ENCODE peak calls at places on chromosomes 1 and 21, in six cellular contexts. One of them, this sample, is unnamed.

GRCh38 chr1:117930173-117930447 is 571 bp downstream of the WDR3 start:
- DNase-seq in choroid plexus epithelial cell: no peak
- DNase-seq in lower lobe of right lung: no peak
- DNase-seq in IMR-90: no peak
- DNase-seq in fibroblast of mammary gland: no peak
- DNase-seq in MCF 10A: no peak
- DNase-seq in this sample: peak

GRCh38 chr1:32963746-32964460 is 706 bp downstream of the RNF19B start:
- DNase-seq in choroid plexus epithelial cell: peak
- DNase-seq in MCF 10A: peak
- DNase-seq in fibroblast of mammary gland: no peak
- DNase-seq in IMR-90: peak
- DNase-seq in lower lobe of right lung: peak
- DNase-seq in this sample: peak

GRCh38 chr1:201346337-201346939 is 31.0 kb downstream of the TNNT2 start:
- DNase-seq in MCF 10A: peak
- DNase-seq in choroid plexus epithelial cell: peak
- DNase-seq in fibroblast of mammary gland: peak
- DNase-seq in IMR-90: peak
- DNase-seq in lower lobe of right lung: peak
- DNase-seq in this sample: no peak

GRCh38 chr1:180631197-180631765 is 541 bp upstream of the XPR1 start:
- DNase-seq in lower lobe of right lung: no peak
- DNase-seq in fibroblast of mammary gland: no peak
- DNase-seq in MCF 10A: no peak
- DNase-seq in choroid plexus epithelial cell: no peak
- DNase-seq in IMR-90: no peak
- DNase-seq in this sample: peak

GRCh38 chr1:83918688-83919285 is 80.1 kb downstream of the TTLL7 start:
- DNase-seq in MCF 10A: no peak
- DNase-seq in fibroblast of mammary gland: no peak
- DNase-seq in choroid plexus epithelial cell: no peak
- DNase-seq in lower lobe of right lung: no peak
- DNase-seq in IMR-90: no peak
- DNase-seq in this sample: no peak

GRCh38 chr1:17027403-17027802 is 15.7 kb upstream of the ATP13A2 start:
- DNase-seq in fibroblast of mammary gland: peak
- DNase-seq in lower lobe of right lung: peak
- DNase-seq in choroid plexus epithelial cell: no peak
- DNase-seq in MCF 10A: peak
- DNase-seq in IMR-90: no peak
- DNase-seq in this sample: no peak

GRCh38 chr1:231731262-231731661 is 104.7 kb downstream of the DISC1 start:
- DNase-seq in MCF 10A: no peak
- DNase-seq in lower lobe of right lung: no peak
- DNase-seq in fibroblast of mammary gland: no peak
- DNase-seq in IMR-90: no peak
- DNase-seq in choroid plexus epithelial cell: no peak
- DNase-seq in this sample: no peak

GRCh38 chr21:41396452-41397107 is 29.5 kb upstream of the MX1 start:
- DNase-seq in choroid plexus epithelial cell: no peak
- DNase-seq in fibroblast of mammary gland: peak
- DNase-seq in IMR-90: no peak
- DNase-seq in lower lobe of right lung: peak
- DNase-seq in MCF 10A: peak
- DNase-seq in this sample: no peak

GRCh38 chr1:115564201-115564600 is 77.6 kb upstream of the VANGL1 start:
- DNase-seq in IMR-90: no peak
- DNase-seq in choroid plexus epithelial cell: no peak
- DNase-seq in fibroblast of mammary gland: no peak
- DNase-seq in lower lobe of right lung: no peak
- DNase-seq in MCF 10A: no peak
- DNase-seq in this sample: no peak

GRCh38 chr21:27561116-27561515 is 594.2 kb upstream of the ADAMTS5 start:
- DNase-seq in fibroblast of mammary gland: no peak
- DNase-seq in IMR-90: no peak
- DNase-seq in choroid plexus epithelial cell: no peak
- DNase-seq in lower lobe of right lung: peak
- DNase-seq in MCF 10A: peak
- DNase-seq in this sample: no peak

GRCh38 chr1:41895552-41895951 is 23.2 kb downstream of the HIVEP3 start:
- DNase-seq in lower lobe of right lung: no peak
- DNase-seq in choroid plexus epithelial cell: no peak
- DNase-seq in MCF 10A: peak
- DNase-seq in fibroblast of mammary gland: no peak
- DNase-seq in IMR-90: no peak
- DNase-seq in this sample: no peak

GRCh38 chr1:37673920-37674319 is 18.4 kb upstream of the CDCA8 start:
- DNase-seq in lower lobe of right lung: no peak
- DNase-seq in fibroblast of mammary gland: no peak
- DNase-seq in MCF 10A: no peak
- DNase-seq in IMR-90: no peak
- DNase-seq in choroid plexus epithelial cell: no peak
- DNase-seq in this sample: no peak

GRCh38 chr1:40078512-40079333 is 18.3 kb downstream of the PPT1 start:
- DNase-seq in IMR-90: peak
- DNase-seq in MCF 10A: peak
- DNase-seq in fibroblast of mammary gland: peak
- DNase-seq in lower lobe of right lung: no peak
- DNase-seq in choroid plexus epithelial cell: peak
- DNase-seq in this sample: peak

GRCh38 chr1:24929091-24929875 is 793 bp downstream of the RUNX3 start:
- DNase-seq in choroid plexus epithelial cell: no peak
- DNase-seq in lower lobe of right lung: peak
- DNase-seq in MCF 10A: no peak
- DNase-seq in fibroblast of mammary gland: no peak
- DNase-seq in IMR-90: no peak
- DNase-seq in this sample: no peak

GRCh38 chr1:91559838-91560514 is 59.3 kb downstream of the CDC7 start:
- DNase-seq in IMR-90: no peak
- DNase-seq in fibroblast of mammary gland: no peak
- DNase-seq in lower lobe of right lung: no peak
- DNase-seq in choroid plexus epithelial cell: no peak
- DNase-seq in MCF 10A: no peak
- DNase-seq in this sample: no peak

GRCh38 chr21:26715878-26716506 is 129.2 kb downstream of the ADAMTS1 start:
- DNase-seq in fibroblast of mammary gland: peak
- DNase-seq in MCF 10A: peak
- DNase-seq in lower lobe of right lung: peak
- DNase-seq in IMR-90: peak
- DNase-seq in choroid plexus epithelial cell: peak
- DNase-seq in this sample: peak

GRCh38 chr1:41671116-41671755 is 186.8 kb upstream of the EDN2 start:
- DNase-seq in MCF 10A: no peak
- DNase-seq in fibroblast of mammary gland: no peak
- DNase-seq in lower lobe of right lung: no peak
- DNase-seq in choroid plexus epithelial cell: no peak
- DNase-seq in IMR-90: no peak
- DNase-seq in this sample: no peak

GRCh38 chr21:42040411-42041180 is 30.4 kb upstream of the ZBTB21 start:
- DNase-seq in choroid plexus epithelial cell: peak
- DNase-seq in lower lobe of right lung: peak
- DNase-seq in fibroblast of mammary gland: peak
- DNase-seq in IMR-90: peak
- DNase-seq in MCF 10A: peak
- DNase-seq in this sample: no peak

GRCh38 chr1:7103322-7104052 is 318.2 kb downstream of the CAMTA1 start:
- DNase-seq in MCF 10A: no peak
- DNase-seq in lower lobe of right lung: no peak
- DNase-seq in IMR-90: no peak
- DNase-seq in choroid plexus epithelial cell: no peak
- DNase-seq in fibroblast of mammary gland: no peak
- DNase-seq in this sample: no peak

GRCh38 chr21:32359719-32360260 is 33.0 kb downstream of the URB1 start:
- DNase-seq in fibroblast of mammary gland: peak
- DNase-seq in choroid plexus epithelial cell: peak
- DNase-seq in lower lobe of right lung: no peak
- DNase-seq in IMR-90: no peak
- DNase-seq in MCF 10A: peak
- DNase-seq in this sample: no peak

GRCh38 chr21:35925497-35925896 is 134.8 kb downstream of the SETD4 start:
- DNase-seq in MCF 10A: peak
- DNase-seq in lower lobe of right lung: no peak
- DNase-seq in IMR-90: peak
- DNase-seq in fibroblast of mammary gland: peak
- DNase-seq in choroid plexus epithelial cell: no peak
- DNase-seq in this sample: no peak

GRCh38 chr1:47752048-47752451 is 245.1 kb downstream of the TRABD2B start:
- DNase-seq in MCF 10A: no peak
- DNase-seq in fibroblast of mammary gland: peak
- DNase-seq in choroid plexus epithelial cell: no peak
- DNase-seq in IMR-90: peak
- DNase-seq in lower lobe of right lung: no peak
- DNase-seq in this sample: no peak
- TF ChIP-seq CTCF in MCF 10A: no peak
- TF ChIP-seq CTCF in fibroblast of mammary gland: no peak
- TF ChIP-seq CTCF in choroid plexus epithelial cell: no peak
- TF ChIP-seq CTCF in IMR-90: no peak
- TF ChIP-seq CTCF in lower lobe of right lung: no peak
- TF ChIP-seq CTCF in this sample: no peak

GRCh38 chr1:77762072-77762476 is 2.4 kb upstream of the USP33 start:
- DNase-seq in fibroblast of mammary gland: peak
- DNase-seq in IMR-90: peak
- DNase-seq in choroid plexus epithelial cell: peak
- DNase-seq in lower lobe of right lung: no peak
- DNase-seq in MCF 10A: peak
- DNase-seq in this sample: no peak

GRCh38 chr1:77756052-77756754 is 3.4 kb downstream of the USP33 start:
- DNase-seq in choroid plexus epithelial cell: no peak
- DNase-seq in lower lobe of right lung: no peak
- DNase-seq in MCF 10A: no peak
- DNase-seq in IMR-90: no peak
- DNase-seq in fibroblast of mammary gland: no peak
- DNase-seq in this sample: no peak

GRCh38 chr1:77757616-77758015 is 2.0 kb downstream of the USP33 start:
- DNase-seq in lower lobe of right lung: no peak
- DNase-seq in MCF 10A: peak
- DNase-seq in IMR-90: peak
- DNase-seq in choroid plexus epithelial cell: peak
- DNase-seq in fibroblast of mammary gland: peak
- DNase-seq in this sample: no peak

GRCh38 chr1:77757066-77757584 is 2.5 kb downstream of the USP33 start:
- DNase-seq in lower lobe of right lung: no peak
- DNase-seq in fibroblast of mammary gland: no peak
- DNase-seq in choroid plexus epithelial cell: peak
- DNase-seq in IMR-90: no peak
- DNase-seq in MCF 10A: no peak
- DNase-seq in this sample: no peak

GRCh38 chr1:77759090-77760028 is at the start of gene USP33:
- DNase-seq in choroid plexus epithelial cell: peak
- DNase-seq in IMR-90: peak
- DNase-seq in fibroblast of mammary gland: peak
- DNase-seq in MCF 10A: peak
- DNase-seq in lower lobe of right lung: peak
- DNase-seq in this sample: peak
- TF ChIP-seq CTCF in choroid plexus epithelial cell: no peak
- TF ChIP-seq CTCF in IMR-90: no peak
- TF ChIP-seq CTCF in fibroblast of mammary gland: no peak
- TF ChIP-seq CTCF in MCF 10A: no peak
- TF ChIP-seq CTCF in lower lobe of right lung: no peak
- TF ChIP-seq CTCF in this sample: no peak

DNA sequence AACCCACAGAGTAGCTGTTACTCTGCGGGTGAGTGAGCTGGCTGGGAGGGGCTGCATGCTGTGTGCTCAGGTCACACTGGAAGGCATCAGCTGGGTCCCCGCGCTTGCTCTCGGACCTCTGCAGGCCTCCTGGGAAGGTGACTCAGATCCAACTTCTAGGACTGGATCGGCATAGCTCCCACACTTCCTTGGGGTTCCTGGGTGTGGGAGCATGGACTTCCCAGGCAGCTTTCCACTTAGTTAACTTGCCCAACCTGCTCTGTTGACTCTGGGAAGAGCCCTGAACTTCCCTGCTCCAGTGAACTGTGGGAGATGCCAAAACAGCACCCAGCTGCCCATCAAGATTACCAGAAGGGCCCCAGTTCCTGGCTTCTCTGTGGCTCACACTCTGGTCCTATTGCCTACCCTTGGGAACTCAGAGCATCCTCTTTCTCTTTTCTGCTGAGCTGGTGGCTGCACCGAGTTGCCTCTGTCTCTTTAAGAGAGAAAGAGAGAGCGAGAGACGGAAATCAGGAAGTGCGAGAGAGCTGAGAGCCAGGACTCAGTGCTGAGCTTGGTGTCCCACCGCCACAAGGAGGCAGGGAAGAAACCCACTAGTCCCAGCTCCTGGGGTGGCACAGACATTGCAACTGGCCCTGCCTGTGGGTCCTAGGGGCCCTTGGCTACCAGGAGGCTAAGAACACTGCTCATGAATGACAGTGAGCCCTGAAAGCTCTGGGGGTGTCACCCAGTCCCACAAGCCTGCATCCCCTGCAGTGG is at the start of gene IKBKE:
- DNase-seq in choroid plexus epithelial cell: peak
- DNase-seq in IMR-90: peak
- DNase-seq in MCF 10A: peak
- DNase-seq in lower lobe of right lung: peak
- DNase-seq in fibroblast of mammary gland: peak
- DNase-seq in this sample: peak
- TF ChIP-seq CTCF in choroid plexus epithelial cell: peak
- TF ChIP-seq CTCF in IMR-90: peak
- TF ChIP-seq CTCF in MCF 10A: no peak
- TF ChIP-seq CTCF in lower lobe of right lung: no peak
- TF ChIP-seq CTCF in fibroblast of mammary gland: peak
- TF ChIP-seq CTCF in this sample: no peak

GRCh38 chr1:184597652-184598357 is 156.9 kb downstream of the EDEM3 start:
- DNase-seq in MCF 10A: peak
- DNase-seq in lower lobe of right lung: no peak
- DNase-seq in fibroblast of mammary gland: peak
- DNase-seq in IMR-90: peak
- DNase-seq in choroid plexus epithelial cell: peak
- DNase-seq in this sample: no peak

GRCh38 chr1:184598403-184598802 is 156.3 kb downstream of the EDEM3 start:
- DNase-seq in IMR-90: no peak
- DNase-seq in MCF 10A: no peak
- DNase-seq in lower lobe of right lung: no peak
- DNase-seq in choroid plexus epithelial cell: no peak
- DNase-seq in fibroblast of mammary gland: no peak
- DNase-seq in this sample: no peak

GRCh38 chr1:184595609-184596008 is 159.0 kb downstream of the EDEM3 start:
- DNase-seq in lower lobe of right lung: no peak
- DNase-seq in fibroblast of mammary gland: peak
- DNase-seq in MCF 10A: peak
- DNase-seq in choroid plexus epithelial cell: peak
- DNase-seq in IMR-90: peak
- DNase-seq in this sample: no peak

GRCh38 chr1:184593612-184594011 is 161.0 kb downstream of the EDEM3 start:
- DNase-seq in fibroblast of mammary gland: no peak
- DNase-seq in lower lobe of right lung: no peak
- DNase-seq in MCF 10A: no peak
- DNase-seq in IMR-90: peak
- DNase-seq in choroid plexus epithelial cell: no peak
- DNase-seq in this sample: no peak

GRCh38 chr1:184596950-184597651 is 157.6 kb downstream of the EDEM3 start:
- DNase-seq in fibroblast of mammary gland: no peak
- DNase-seq in IMR-90: no peak
- DNase-seq in lower lobe of right lung: no peak
- DNase-seq in MCF 10A: no peak
- DNase-seq in choroid plexus epithelial cell: no peak
- DNase-seq in this sample: no peak
- TF ChIP-seq CTCF in fibroblast of mammary gland: peak
- TF ChIP-seq CTCF in IMR-90: no peak
- TF ChIP-seq CTCF in lower lobe of right lung: no peak
- TF ChIP-seq CTCF in MCF 10A: no peak
- TF ChIP-seq CTCF in choroid plexus epithelial cell: peak
- TF ChIP-seq CTCF in this sample: no peak

GRCh38 chr1:217747156-217747769 is 116.1 kb downstream of the SPATA17 start:
- DNase-seq in choroid plexus epithelial cell: peak
- DNase-seq in fibroblast of mammary gland: peak
- DNase-seq in IMR-90: peak
- DNase-seq in MCF 10A: peak
- DNase-seq in lower lobe of right lung: no peak
- DNase-seq in this sample: peak
- TF ChIP-seq CTCF in choroid plexus epithelial cell: peak
- TF ChIP-seq CTCF in fibroblast of mammary gland: peak
- TF ChIP-seq CTCF in IMR-90: peak
- TF ChIP-seq CTCF in MCF 10A: peak
- TF ChIP-seq CTCF in lower lobe of right lung: peak
- TF ChIP-seq CTCF in this sample: peak